ENCODE peak calls at places on chromosomes 12 and 14, in four cellular contexts. A, Y, Z and T are unnamed samples.

GRCh38 chr12:19799886-19800602 is 360.8 kb downstream of the AEBP2 start:
- DNase-seq in A (no peak), Y (no peak), Z (no peak), T (no peak)

GRCh38 chr12:28057856-28058615 is 85.5 kb upstream of the PTHLH start:
- DNase-seq in A (no peak), Y (no peak), Z (no peak), T (no peak)

GRCh38 chr12:1099158-1099557 is 108.1 kb downstream of the ERC1 start:
- DNase-seq in A (no peak), Y (no peak), Z (no peak), T (no peak)

GRCh38 chr12:105705765-105706164 is 375.3 kb downstream of the C12orf75 start:
- DNase-seq in A (no peak), Y (peak), Z (no peak), T (peak)

GRCh38 chr14:59055439-59056045 is 132.9 kb upstream of the DAAM1 start:
- DNase-seq in A (no peak), Y (peak), Z (no peak), T (peak)

GRCh38 chr14:29240046-29240445 is 473.5 kb downstream of the FOXG1 start:
- DNase-seq in A (no peak), Y (no peak), Z (no peak), T (no peak)

GRCh38 chr14:103105580-103106168 is 11.1 kb downstream of the EXOC3L4 start:
- DNase-seq in A (no peak), Y (no peak), Z (no peak), T (no peak)

GRCh38 chr12:54357802-54358619 is 6.3 kb downstream of the GPR84 start:
- DNase-seq in A (no peak), Y (no peak), Z (no peak), T (no peak)

GRCh38 chr12:48869191-48869590 is 3.5 kb upstream of the RND1 start:
- DNase-seq in A (no peak), Y (no peak), Z (no peak), T (no peak)

GRCh38 chr12:110079477-110080400 is 31.4 kb upstream of the C12orf76 start:
- DNase-seq in A (peak), Y (no peak), Z (peak), T (no peak)

GRCh38 chr14:58299665-58300202 is 1.4 kb downstream of the ARID4A start:
- DNase-seq in A (no peak), Y (no peak), Z (no peak), T (no peak)

GRCh38 chr12:24500466-24501232 is 448.3 kb downstream of the BCAT1 start:
- DNase-seq in A (no peak), Y (no peak), Z (no peak), T (no peak)

GRCh38 chr12:6326316-6326959 is 15.4 kb downstream of the TNFRSF1A start:
- DNase-seq in A (no peak), Y (no peak), Z (no peak), T (no peak)

GRCh38 chr12:103924761-103925641 is 5.2 kb upstream of the HSP90B1 start:
- DNase-seq in A (no peak), Y (peak), Z (no peak), T (peak)

GRCh38 chr12:121916719-121917118 is 1.7 kb upstream of the CFAP251 start:
- DNase-seq in A (no peak), Y (no peak), Z (no peak), T (no peak)

GRCh38 chr12:32519047-32519446 is 119.7 kb downstream of the FGD4 start:
- DNase-seq in A (no peak), Y (no peak), Z (no peak), T (no peak)

GRCh38 chr12:50751921-50752721 is 11.8 kb upstream of the ATF1 start:
- DNase-seq in A (no peak), Y (no peak), Z (no peak), T (no peak)

GRCh38 chr12:89448951-89449371 is 75.6 kb downstream of the GALNT4 start:
- DNase-seq in A (no peak), Y (no peak), Z (no peak), T (peak)

GRCh38 chr12:38745601-38746000 is 159.8 kb downstream of the CPNE8 start:
- DNase-seq in A (no peak), Y (no peak), Z (no peak), T (no peak)

GRCh38 chr12:105409881-105410471 is 79.5 kb downstream of the C12orf75 start:
- DNase-seq in A (no peak), Y (no peak), Z (no peak), T (no peak)

GRCh38 chr12:83818888-83819287 is 1093.7 kb downstream of the SLC6A15 start:
- DNase-seq in A (no peak), Y (no peak), Z (no peak), T (no peak)

GRCh38 chr12:38507839-38508238 is 191.3 kb downstream of the ALG10B start:
- DNase-seq in A (no peak), Y (no peak), Z (no peak), T (no peak)

GRCh38 chr14:45968037-45968436 is 683.5 kb downstream of the RPL10L start:
- DNase-seq in A (no peak), Y (no peak), Z (no peak), T (no peak)

GRCh38 chr14:38592764-38593442 is 337.0 kb upstream of the CLEC14A start:
- DNase-seq in A (no peak), Y (no peak), Z (no peak), T (no peak)

DNA sequence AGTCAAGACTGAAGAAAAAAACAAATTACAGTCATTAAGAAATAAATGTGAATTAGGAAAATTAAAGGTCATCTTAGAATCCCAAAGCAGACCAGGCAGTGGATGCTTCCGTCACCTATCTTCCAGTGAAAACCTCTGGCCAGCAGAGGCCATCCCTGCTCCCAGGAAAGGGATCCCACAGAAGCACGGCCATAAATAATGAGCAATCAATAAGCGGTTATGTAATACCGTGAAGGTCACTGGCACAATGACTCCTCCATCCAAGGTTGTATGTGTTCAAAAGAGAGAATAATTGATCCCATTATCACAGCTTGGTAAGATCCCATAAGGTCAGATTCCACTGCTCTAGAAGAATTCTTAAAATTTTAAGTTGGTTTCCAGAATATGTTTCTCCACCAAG is 85.7 kb downstream of the PPP2R5E start:
- DNase-seq in A (no peak), Y (no peak), Z (no peak), T (no peak)
- TF ChIP-seq CTCF in A (no peak), Y (no peak), Z (no peak), T (no peak)

GRCh38 chr12:3526776-3527175 is 35.8 kb downstream of the PRMT8 start:
- DNase-seq in A (no peak), Y (no peak), Z (no peak), T (no peak)

GRCh38 chr12:3527181-3527580 is 36.2 kb downstream of the PRMT8 start:
- DNase-seq in A (no peak), Y (no peak), Z (no peak), T (peak)

GRCh38 chr12:3529281-3529680 is 38.3 kb downstream of the PRMT8 start:
- DNase-seq in A (no peak), Y (no peak), Z (no peak), T (no peak)

GRCh38 chr12:3530548-3530947 is 39.5 kb downstream of the PRMT8 start:
- DNase-seq in A (no peak), Y (no peak), Z (no peak), T (no peak)

DNA sequence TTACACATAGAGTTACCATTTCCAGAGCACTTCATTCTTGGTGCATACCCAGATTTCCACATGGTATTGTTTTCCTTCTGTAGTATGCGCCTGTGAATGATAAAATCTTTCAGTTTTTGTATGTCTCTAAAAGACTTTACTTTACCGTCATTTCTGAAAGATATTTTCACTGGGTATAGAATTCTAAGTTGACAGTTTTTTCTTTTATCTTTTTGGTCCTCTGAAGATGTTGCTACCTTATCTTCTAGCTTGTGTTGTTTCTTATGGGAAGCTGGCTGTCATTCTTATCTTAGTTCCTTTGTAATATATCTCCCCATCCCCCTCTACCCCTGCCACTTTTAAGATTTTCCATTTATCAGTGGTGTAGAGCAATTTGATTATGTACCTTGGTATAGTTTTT is 36.7 kb downstream of the PRMT8 start:
- DNase-seq in A (no peak), Y (no peak), Z (no peak), T (no peak)
- H3K4me3 ChIP-seq in A (no peak), Y (no peak), Z (no peak), T (no peak)

GRCh38 chr14:93207468-93208308 is 632 bp downstream of the UBR7 start:
- DNase-seq in A (peak), Y (no peak), Z (no peak), T (no peak)
- TF ChIP-seq CTCF in A (no peak), Y (peak), Z (no peak), T (peak)

GRCh38 chr14:106023411-106023810 is 497.0 kb downstream of the TMEM121 start:
- DNase-seq in A (no peak), Y (no peak), Z (no peak), T (no peak)

GRCh38 chr14:106024983-106025604 is 498.7 kb downstream of the TMEM121 start:
- DNase-seq in A (no peak), Y (no peak), Z (no peak), T (no peak)

GRCh38 chr14:106021832-106022231 is 495.4 kb downstream of the TMEM121 start:
- DNase-seq in A (no peak), Y (no peak), Z (no peak), T (no peak)
- H3K4me3 ChIP-seq in A (no peak), Y (no peak), Z (no peak), T (no peak)

GRCh38 chr12:123931686-123932321 is 40.8 kb downstream of the CCDC92 start:
- DNase-seq in A (no peak), Y (no peak), Z (no peak), T (no peak)
- TF ChIP-seq CTCF in A (no peak), Y (no peak), Z (no peak), T (no peak)

GRCh38 chr12:132583736-132584135 is 26.6 kb downstream of the LRCOL1 start:
- DNase-seq in A (no peak), Y (no peak), Z (no peak), T (no peak)
- H3K4me3 ChIP-seq in A (no peak), Y (no peak), Z (no peak), T (no peak)

GRCh38 chr14:73723799-73724621 is 9.8 kb upstream of the PNMA1 start:
- DNase-seq in A (no peak), Y (peak), Z (peak), T (peak)
- TF ChIP-seq CTCF in A (no peak), Y (peak), Z (no peak), T (no peak)